ENCODE peak calls at places on chromosomes 6 and 20, in nine cellular contexts. Z is brain microvascular endothelial cell, O is GM20000, E is glutamatergic neuron, I is AG04450, K is HFF-Myc, M is tibial artery, D is AG09309, L is progenitor cell of endocrine pancreas. Q is an unnamed sample.

GRCh38 chr6:13733178-13733851 is 21.7 kb upstream of the RANBP9 start:
- DNase-seq in O (no peak), L (no peak), Z (peak; percentile 75), K (peak; percentile 78), M (peak; percentile 81), I (peak; percentile 93), E (no peak), D (peak; percentile 53), Q (no peak)

GRCh38 chr6:30329331-30329730 is 2.6 kb downstream of the TRIM39 start:
- DNase-seq in D (no peak), I (no peak), E (no peak), Z (no peak), L (no peak), O (no peak), M (no peak), K (no peak), Q (no peak)

GRCh38 chr6:32852844-32853540 is 512 bp downstream of the TAP1 start:
- DNase-seq in I (no peak), M (peak; percentile 79), Z (peak; percentile 22), D (no peak), L (no peak), O (peak; percentile 66), E (peak; percentile 24), K (no peak), Q (peak; percentile 35)

GRCh38 chr20:53434662-53435061 is 159.0 kb downstream of the ZNF217 start:
- DNase-seq in M (no peak), O (no peak), D (no peak), L (no peak), K (peak; percentile 2), E (peak; percentile 32), I (no peak), Z (no peak), Q (no peak)

GRCh38 chr20:43983904-43984361 is 69.3 kb downstream of the TOX2 start:
- DNase-seq in L (no peak), D (no peak), Z (no peak), O (no peak), M (no peak), K (no peak), E (no peak), I (no peak), Q (no peak)

GRCh38 chr6:43807228-43808061 is 37.4 kb downstream of the VEGFA start:
- DNase-seq in M (no peak), I (no peak), O (no peak), K (no peak), Z (no peak), E (peak; percentile 65), D (no peak), L (no peak), Q (no peak)

GRCh38 chr20:47999166-47999565 is 213.9 kb upstream of the SULF2 start:
- DNase-seq in E (no peak), D (no peak), I (no peak), Z (no peak), O (no peak), M (no peak), L (no peak), K (no peak), Q (no peak)

GRCh38 chr20:35600176-35600995 is 15.2 kb upstream of the SPAG4 start:
- DNase-seq in L (no peak), K (no peak), Z (no peak), I (no peak), D (no peak), M (no peak), E (no peak), O (no peak), Q (peak; percentile 31)

GRCh38 chr20:31484001-31484400 is 8.9 kb downstream of the REM1 start:
- DNase-seq in M (no peak), E (peak; percentile 88), Z (no peak), K (no peak), O (peak; percentile 42), L (no peak), I (no peak), D (no peak), Q (no peak)

GRCh38 chr6:9405369-9405768 is 970.0 kb upstream of the SLC35B3 start:
- DNase-seq in O (no peak), K (peak; percentile 36), M (no peak), I (peak; percentile 49), Z (peak; percentile 44), E (no peak), D (peak; percentile 46), L (no peak), Q (no peak)

GRCh38 chr6:56806368-56806767 is 148.5 kb upstream of the BEND6 start:
- DNase-seq in E (peak; percentile 49), Z (no peak), I (no peak), O (no peak), D (no peak), K (no peak), L (no peak), M (no peak), Q (no peak)

GRCh38 chr6:12490904-12491571 is 200.9 kb downstream of the EDN1 start:
- DNase-seq in O (no peak), M (no peak), I (peak; percentile 47), Z (peak; percentile 88), L (no peak), D (peak; percentile 85), E (no peak), K (peak; percentile 72), Q (no peak)

GRCh38 chr20:17960927-17961599 is 7.5 kb downstream of the SNX5 start:
- DNase-seq in Z (no peak), L (no peak), O (no peak), E (no peak), K (no peak), M (no peak), D (no peak), I (peak; percentile 75), Q (no peak)

GRCh38 chr6:165922309-165922794 is 245.3 kb downstream of the TBXT start:
- DNase-seq in D (no peak), M (no peak), Z (peak; percentile 45), O (no peak), I (peak; percentile 52), K (no peak), L (no peak), E (no peak), Q (no peak)

GRCh38 chr6:9360881-9361280 is 925.5 kb upstream of the SLC35B3 start:
- DNase-seq in D (no peak), M (no peak), E (no peak), Z (no peak), I (no peak), L (no peak), O (no peak), K (no peak), Q (no peak)

GRCh38 chr6:5610640-5611039 is 349.3 kb downstream of the FARS2 start:
- DNase-seq in O (no peak), M (no peak), E (no peak), K (no peak), D (no peak), Z (no peak), I (no peak), L (no peak), Q (no peak)
- TF ChIP-seq CTCF in O (no peak), M (no peak), E (no peak), K (peak; percentile 3), D (no peak), Z (peak; percentile 20), I (no peak), L (peak; percentile 19), Q (no peak)

GRCh38 chr20:45971675-45972499 is at the start of gene ZNF335:
- DNase-seq in K (peak; percentile 82), E (peak; percentile 96), O (peak; percentile 99), M (peak; percentile 97), L (peak; percentile 92), Z (peak; percentile 90), I (peak; percentile 93), D (peak; percentile 87), Q (peak; percentile 95)
- TF ChIP-seq CTCF in K (peak; percentile 17), E (peak; percentile 70), O (no peak), M (peak; percentile 58), L (peak; percentile 17), Z (peak; percentile 27), I (peak; percentile 25), D (no peak), Q (no peak)

GRCh38 chr6:160765412-160765811 is 63.4 kb downstream of the PLG start:
- DNase-seq in K (no peak), D (no peak), I (no peak), O (no peak), L (no peak), M (no peak), Z (no peak), E (no peak), Q (no peak)

GRCh38 chr6:160768101-160768500 is 66.1 kb downstream of the PLG start:
- DNase-seq in O (no peak), Z (no peak), K (no peak), D (no peak), L (no peak), E (no peak), M (no peak), I (no peak), Q (no peak)

GRCh38 chr6:160767647-160768019 is 65.6 kb downstream of the PLG start:
- DNase-seq in O (no peak), K (no peak), I (no peak), Z (no peak), E (no peak), D (no peak), L (no peak), M (no peak), Q (no peak)

GRCh38 chr6:160766657-160767018 is 64.6 kb downstream of the PLG start:
- DNase-seq in M (no peak), L (no peak), I (no peak), D (no peak), K (no peak), O (no peak), Z (no peak), E (no peak), Q (no peak)

DNA sequence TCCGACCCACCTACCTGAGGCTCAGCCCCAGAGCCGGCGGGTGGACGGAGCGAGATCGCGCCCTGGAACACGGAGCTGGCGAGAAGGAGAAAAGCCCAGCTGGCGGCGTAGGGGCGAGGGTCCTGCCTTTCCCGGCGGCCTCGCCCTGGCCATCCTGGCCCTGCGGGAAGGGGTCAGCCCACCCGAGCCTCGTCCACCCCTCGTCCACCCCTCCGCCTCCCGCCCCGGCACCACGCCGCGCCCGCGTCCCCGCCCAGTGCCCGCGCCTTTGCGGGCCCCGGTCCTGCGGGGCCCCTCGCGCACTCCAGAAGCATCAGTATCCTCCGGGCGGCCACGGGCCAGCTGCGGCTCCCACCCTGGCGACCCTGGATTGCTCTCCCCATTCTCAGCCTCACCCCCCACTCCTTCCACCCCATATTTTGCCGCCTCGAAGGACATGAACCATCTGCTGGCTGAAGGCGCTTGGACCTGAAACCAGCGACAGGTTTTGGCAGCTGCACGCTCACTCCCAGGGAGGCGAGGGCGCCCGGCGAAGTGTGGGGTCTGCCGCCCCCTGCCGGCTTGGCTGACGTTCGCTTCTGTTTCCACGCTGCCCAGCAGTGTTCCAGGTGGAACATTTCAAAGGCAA is 65.1 kb downstream of the PLG start:
- DNase-seq in D (no peak), M (peak; percentile 71), I (no peak), L (peak; percentile 79), O (peak; percentile 87), Z (peak; percentile 35), E (peak; percentile 90), K (no peak), Q (peak; percentile 86)
- TF ChIP-seq CTCF in D (peak; percentile 83), M (peak; percentile 61), I (peak; percentile 48), L (peak; percentile 93), O (peak; percentile 72), Z (peak; percentile 82), E (peak; percentile 89), K (peak; percentile 72), Q (peak; percentile 89)

DNA sequence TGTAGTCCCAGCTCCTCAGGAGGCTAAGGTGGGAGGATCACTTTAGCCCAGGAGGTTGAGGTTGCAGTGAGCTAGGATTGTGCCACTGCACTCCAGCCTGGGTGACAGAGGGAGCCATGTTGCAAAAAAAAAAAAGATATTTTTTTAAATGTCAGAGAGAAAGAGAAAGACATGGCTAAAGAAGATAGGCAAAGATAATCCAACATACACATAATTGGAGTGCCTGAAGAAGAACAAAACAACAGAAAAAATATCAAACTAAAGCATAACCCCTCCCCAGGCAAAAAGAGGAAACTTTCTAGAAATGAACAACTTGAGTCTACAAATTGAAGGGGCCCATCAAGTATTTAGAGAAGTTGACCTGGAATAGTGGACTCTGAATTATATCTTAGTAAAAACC is 14.0 kb upstream of the GRM4 start:
- DNase-seq in E (no peak), D (no peak), Z (no peak), L (no peak), K (no peak), O (no peak), M (peak; percentile 4), I (no peak), Q (no peak)
- TF ChIP-seq CTCF in E (no peak), D (no peak), Z (no peak), L (no peak), K (no peak), O (no peak), M (no peak), I (no peak), Q (no peak)